ENCODE peak calls at places on chromosome 14, in ten cellular contexts. P, H, O, M, G, Y, F, J, Z and D are unnamed samples.

GRCh38 chr14:54805521-54806322 is 96.9 kb downstream of the GCH1 start:
- DNase-seq in P (peak), H (peak), O (peak), M (peak), G (peak), Y (peak), F (peak), J (peak), Z (peak), D (peak)

GRCh38 chr14:57831981-57832380 is 33.9 kb downstream of the SLC35F4 start:
- DNase-seq in P (no peak), H (no peak), O (no peak), M (no peak), G (no peak), Y (peak), F (no peak), J (no peak), Z (no peak), D (no peak)

GRCh38 chr14:77903233-77903632 is 103.3 kb downstream of the ADCK1 start:
- DNase-seq in P (no peak), H (no peak), O (peak), M (no peak), G (no peak), Y (no peak), F (no peak), J (no peak), Z (no peak), D (no peak)

GRCh38 chr14:94926176-94926575 is 156.3 kb upstream of the GSC start:
- DNase-seq in P (no peak), H (no peak), O (no peak), M (no peak), G (no peak), Y (no peak), F (no peak), J (no peak), Z (no peak), D (no peak)

GRCh38 chr14:51846631-51847488 is 13.6 kb upstream of the GNG2 start:
- DNase-seq in P (peak), H (peak), O (peak), M (no peak), G (peak), Y (no peak), F (peak), J (peak), Z (no peak), D (no peak)

GRCh38 chr14:72741836-72742681 is 151.8 kb downstream of the DPF3 start:
- DNase-seq in P (peak), H (no peak), O (no peak), M (no peak), G (no peak), Y (peak), F (peak), J (peak), Z (no peak), D (no peak)

GRCh38 chr14:103869406-103870143 is 22.2 kb upstream of the PPP1R13B start:
- DNase-seq in P (peak), H (no peak), O (no peak), M (no peak), G (no peak), Y (no peak), F (no peak), J (peak), Z (no peak), D (no peak)

GRCh38 chr14:73789996-73790581 is 61.5 kb upstream of the PTGR2 start:
- DNase-seq in P (no peak), H (peak), O (peak), M (peak), G (peak), Y (no peak), F (no peak), J (no peak), Z (no peak), D (peak)

GRCh38 chr14:76942288-76942778 is 86.2 kb downstream of the IRF2BPL start:
- DNase-seq in P (no peak), H (no peak), O (no peak), M (no peak), G (no peak), Y (no peak), F (no peak), J (no peak), Z (no peak), D (no peak)

GRCh38 chr14:78254911-78255431 is 84.8 kb downstream of the NRXN3 start:
- DNase-seq in P (no peak), H (no peak), O (no peak), M (no peak), G (no peak), Y (no peak), F (no peak), J (no peak), Z (no peak), D (no peak)

GRCh38 chr14:95855606-95856005 is 21.0 kb upstream of the TUNAR start:
- DNase-seq in P (no peak), H (no peak), O (no peak), M (no peak), G (no peak), Y (no peak), F (no peak), J (no peak), Z (no peak), D (no peak)

GRCh38 chr14:63761356-63762117 is 33.7 kb upstream of the SGPP1 start:
- DNase-seq in P (no peak), H (no peak), O (no peak), M (no peak), G (no peak), Y (no peak), F (no peak), J (no peak), Z (no peak), D (no peak)

GRCh38 chr14:63757211-63757610 is 29.3 kb upstream of the SGPP1 start:
- DNase-seq in P (no peak), H (no peak), O (no peak), M (no peak), G (no peak), Y (no peak), F (no peak), J (no peak), Z (no peak), D (no peak)

GRCh38 chr14:63760014-63760413 is 32.1 kb upstream of the SGPP1 start:
- DNase-seq in P (no peak), H (no peak), O (no peak), M (no peak), G (no peak), Y (no peak), F (no peak), J (no peak), Z (no peak), D (no peak)

GRCh38 chr14:63764103-63764502 is 36.2 kb upstream of the SGPP1 start:
- DNase-seq in P (no peak), H (no peak), O (no peak), M (no peak), G (no peak), Y (no peak), F (no peak), J (no peak), Z (no peak), D (no peak)

GRCh38 chr14:63759454-63759853 is 31.6 kb upstream of the SGPP1 start:
- DNase-seq in P (no peak), H (no peak), O (no peak), M (no peak), G (no peak), Y (no peak), F (no peak), J (no peak), Z (no peak), D (no peak)
- TF ChIP-seq EP300 in P (no peak), H (no peak), O (no peak), M (no peak), G (no peak), Y (no peak), F (no peak), J (no peak), Z (no peak), D (no peak)

DNA sequence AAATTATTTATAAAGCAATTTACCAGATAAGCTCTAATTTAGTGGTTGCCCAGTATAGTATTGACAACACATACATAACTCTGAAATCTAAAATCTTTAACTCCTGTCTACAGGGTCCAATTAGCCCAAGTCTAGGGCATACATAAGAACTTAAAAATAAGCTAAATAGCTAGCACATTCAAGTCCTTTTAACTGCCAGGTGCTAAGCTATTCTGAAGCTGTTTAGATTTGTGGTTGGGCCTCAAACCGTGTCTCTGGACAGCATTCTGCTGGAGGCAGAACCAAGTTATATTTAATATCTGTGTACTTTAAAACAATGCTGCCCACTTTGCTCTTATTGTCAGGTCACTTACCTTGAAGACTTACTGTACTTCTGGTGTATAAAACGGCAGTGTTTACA is 19.0 kb downstream of the RPS6KA5 start:
- DNase-seq in P (no peak), H (no peak), O (no peak), M (no peak), G (no peak), Y (no peak), F (no peak), J (no peak), Z (no peak), D (no peak)
- TF ChIP-seq EP300 in P (no peak), H (no peak), O (no peak), M (no peak), G (no peak), Y (no peak), F (no peak), J (no peak), Z (no peak), D (no peak)

GRCh38 chr14:85090681-85091080 is 439.3 kb upstream of the FLRT2 start:
- DNase-seq in P (no peak), H (no peak), O (no peak), M (no peak), G (no peak), Y (no peak), F (no peak), J (no peak), Z (no peak), D (no peak)

GRCh38 chr14:85088231-85088630 is 441.7 kb upstream of the FLRT2 start:
- DNase-seq in P (no peak), H (no peak), O (no peak), M (no peak), G (no peak), Y (no peak), F (no peak), J (no peak), Z (no peak), D (peak)

DNA sequence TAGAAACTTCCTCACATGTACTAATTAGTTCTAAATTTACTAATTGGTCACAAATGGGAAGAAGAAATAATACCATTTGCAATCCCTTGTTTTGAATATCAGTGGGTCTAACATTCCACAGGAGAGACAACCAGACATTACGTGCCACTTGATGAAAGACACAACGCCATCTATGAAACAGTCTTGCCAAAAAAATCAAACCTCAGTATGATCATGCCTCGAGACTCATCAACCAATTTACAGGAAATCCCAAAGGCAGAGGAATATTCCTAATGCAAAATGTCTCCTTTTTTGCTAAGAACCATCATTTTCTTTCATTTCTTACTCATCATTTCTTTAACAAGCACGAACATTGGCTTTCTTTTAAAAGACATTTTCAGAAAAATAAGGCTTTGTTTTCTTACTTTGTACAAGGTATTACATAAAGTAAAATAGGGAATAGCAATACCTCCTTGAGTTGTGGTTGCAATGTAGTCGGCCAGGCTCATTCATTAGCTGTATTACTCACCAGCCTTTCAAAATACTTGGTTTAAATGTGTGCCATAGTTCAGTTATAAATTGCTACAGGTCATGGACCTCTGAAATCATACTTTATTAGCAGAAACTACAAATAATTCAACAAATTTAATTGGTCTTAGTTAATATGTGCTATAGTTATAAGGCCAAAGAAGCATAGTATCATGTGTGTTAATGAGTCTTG is 436.2 kb upstream of the FLRT2 start:
- DNase-seq in P (no peak), H (no peak), O (no peak), M (no peak), G (no peak), Y (no peak), F (no peak), J (no peak), Z (no peak), D (no peak)
- TF ChIP-seq EP300 in P (no peak), H (no peak), O (no peak), M (no peak), G (no peak), Y (no peak), F (no peak), J (no peak), Z (no peak), D (no peak)

DNA sequence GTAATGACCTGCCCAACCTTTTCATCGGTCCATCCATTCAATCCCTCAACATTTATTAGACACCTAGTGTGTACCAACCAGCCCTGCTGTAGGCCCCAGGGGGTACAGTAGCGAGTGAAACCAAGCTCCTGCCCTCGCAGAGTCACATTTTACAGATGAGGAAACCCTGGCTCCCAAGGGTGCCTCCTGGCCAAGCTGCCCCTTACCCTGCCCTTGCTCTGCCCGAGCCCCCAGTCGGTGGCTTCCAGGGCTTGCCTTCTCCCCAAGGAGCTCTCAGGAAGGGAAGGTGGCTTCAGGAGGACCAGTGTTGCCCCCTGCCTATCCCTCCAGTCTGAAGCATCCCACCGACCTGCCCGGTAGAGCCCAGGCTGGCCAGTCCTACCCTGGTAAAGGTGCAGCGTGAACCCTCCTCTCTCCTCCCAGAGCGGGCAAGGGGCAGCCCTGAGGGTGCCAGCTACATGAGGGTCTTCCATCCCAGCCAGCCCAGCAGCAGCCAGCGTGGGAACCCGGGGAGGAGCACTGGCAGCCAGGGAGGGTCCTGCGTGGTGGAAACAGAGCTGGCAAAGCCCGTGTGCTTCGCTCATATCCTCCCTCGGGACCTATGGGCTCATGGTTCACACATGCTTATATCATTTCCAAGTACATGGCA is 670 bp upstream of the BEGAIN start:
- DNase-seq in P (no peak), H (no peak), O (peak), M (peak), G (peak), Y (no peak), F (no peak), J (no peak), Z (no peak), D (no peak)
- TF ChIP-seq EP300 in P (no peak), H (no peak), O (no peak), M (no peak), G (no peak), Y (no peak), F (no peak), J (no peak), Z (no peak), D (no peak)

GRCh38 chr14:23564181-23564812 is 3.3 kb downstream of the AP1G2 start:
- DNase-seq in P (no peak), H (no peak), O (no peak), M (no peak), G (peak), Y (no peak), F (no peak), J (no peak), Z (no peak), D (no peak)

GRCh38 chr14:23563473-23564180 is 4.0 kb downstream of the AP1G2 start:
- DNase-seq in P (no peak), H (no peak), O (no peak), M (peak), G (peak), Y (no peak), F (no peak), J (no peak), Z (no peak), D (no peak)

GRCh38 chr14:23561259-23561658 is 5.2 kb downstream of the THTPA start:
- DNase-seq in P (no peak), H (no peak), O (no peak), M (no peak), G (peak), Y (no peak), F (no peak), J (no peak), Z (no peak), D (no peak)

GRCh38 chr14:23561873-23562821 is 5.4 kb downstream of the AP1G2 start:
- DNase-seq in P (no peak), H (no peak), O (peak), M (no peak), G (peak), Y (no peak), F (no peak), J (no peak), Z (no peak), D (no peak)

GRCh38 chr14:23562822-23563472 is 4.6 kb downstream of the AP1G2 start:
- DNase-seq in P (peak), H (peak), O (peak), M (peak), G (peak), Y (peak), F (peak), J (peak), Z (peak), D (no peak)
- TF ChIP-seq EP300 in P (no peak), H (no peak), O (no peak), M (no peak), G (no peak), Y (no peak), F (no peak), J (no peak), Z (no peak), D (no peak)

DNA sequence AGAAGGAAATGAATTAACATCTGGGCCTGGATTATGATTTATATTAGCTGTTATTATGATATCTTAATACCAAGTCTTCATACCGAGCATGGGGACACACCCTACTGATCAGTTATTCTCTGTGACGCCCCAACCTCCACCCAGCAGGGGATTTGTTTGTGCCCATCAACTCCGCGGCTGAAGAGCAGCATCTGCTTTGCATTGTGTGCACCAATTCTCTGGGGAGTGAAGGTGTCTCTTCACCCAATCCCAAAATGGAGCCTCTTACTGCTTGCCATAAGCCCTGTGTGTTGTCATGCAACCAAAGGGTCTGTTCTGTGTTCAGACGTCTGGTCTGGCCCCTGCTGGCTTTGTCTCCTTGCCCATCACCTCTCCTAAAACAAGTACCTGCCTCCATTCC is 25.4 kb downstream of the DHRS2 start:
- DNase-seq in P (no peak), H (no peak), O (no peak), M (no peak), G (no peak), Y (no peak), F (no peak), J (no peak), Z (no peak), D (no peak)
- TF ChIP-seq EP300 in P (no peak), H (no peak), O (no peak), M (no peak), G (no peak), Y (no peak), F (no peak), J (no peak), Z (no peak), D (no peak)

GRCh38 chr14:71363961-71364360 is 456.7 kb downstream of the PCNX1 start:
- DNase-seq in P (no peak), H (no peak), O (no peak), M (no peak), G (no peak), Y (no peak), F (no peak), J (no peak), Z (no peak), D (peak)
- TF ChIP-seq EP300 in P (no peak), H (no peak), O (no peak), M (no peak), G (no peak), Y (no peak), F (no peak), J (no peak), Z (no peak), D (peak)

GRCh38 chr14:102525213-102526143 is 15.9 kb upstream of the ANKRD9 start:
- DNase-seq in P (no peak), H (peak), O (no peak), M (no peak), G (no peak), Y (no peak), F (no peak), J (no peak), Z (no peak), D (no peak)
- TF ChIP-seq EP300 in P (no peak), H (no peak), O (no peak), M (no peak), G (no peak), Y (no peak), F (no peak), J (no peak), Z (no peak), D (no peak)

GRCh38 chr14:75128596-75128990 is 1.7 kb upstream of the NEK9 start:
- DNase-seq in P (no peak), H (no peak), O (no peak), M (no peak), G (no peak), Y (no peak), F (no peak), J (no peak), Z (no peak), D (no peak)

GRCh38 chr14:75127903-75128595 is 1.2 kb upstream of the NEK9 start:
- DNase-seq in P (peak), H (peak), O (no peak), M (no peak), G (no peak), Y (no peak), F (no peak), J (no peak), Z (no peak), D (no peak)

GRCh38 chr14:75134644-75135043 is 7.8 kb upstream of the NEK9 start:
- DNase-seq in P (no peak), H (no peak), O (no peak), M (no peak), G (no peak), Y (no peak), F (no peak), J (no peak), Z (no peak), D (no peak)

GRCh38 chr14:75133597-75133996 is 6.7 kb upstream of the NEK9 start:
- DNase-seq in P (no peak), H (no peak), O (no peak), M (no peak), G (no peak), Y (no peak), F (no peak), J (no peak), Z (no peak), D (no peak)

GRCh38 chr14:75132374-75133086 is 5.7 kb upstream of the NEK9 start:
- DNase-seq in P (peak), H (peak), O (no peak), M (no peak), G (no peak), Y (peak), F (no peak), J (peak), Z (peak), D (peak)
- TF ChIP-seq EP300 in P (no peak), H (no peak), O (no peak), M (no peak), G (no peak), Y (no peak), F (no peak), J (no peak), Z (no peak), D (no peak)